ENCODE peak calls at places on chromosomes 16 and 17, in eight cellular contexts. X, L, I, N, O, A, Y and U are unnamed samples.

GRCh38 chr16:22814330-22815105 is 556 bp downstream of the HS3ST2 start:
- DNase-seq in I (no peak), A (no peak), Y (no peak), L (no peak), O (no peak), N (no peak), X (no peak), U (no peak)

GRCh38 chr16:72722552-72722951 is 325.4 kb downstream of the ZFHX3 start:
- DNase-seq in O (no peak), L (no peak), X (no peak), I (no peak), N (no peak), Y (no peak), A (no peak), U (no peak)

GRCh38 chr17:32482568-32483320 is 4.0 kb upstream of the CDK5R1 start:
- DNase-seq in A (peak; percentile 63), X (no peak), N (no peak), O (no peak), I (no peak), Y (no peak), L (no peak), U (peak; percentile 29)

GRCh38 chr16:1379054-1379862 is 27.5 kb downstream of the GNPTG start:
- DNase-seq in A (peak; percentile 73), X (peak; percentile 75), Y (peak; percentile 76), N (peak; percentile 55), O (peak; percentile 76), I (peak; percentile 57), L (peak; percentile 65), U (peak; percentile 76)

GRCh38 chr16:4538067-4538385 is 547 bp downstream of the CDIP1 start:
- DNase-seq in N (no peak), I (no peak), A (no peak), X (no peak), Y (no peak), L (no peak), O (no peak), U (no peak)

GRCh38 chr17:58277726-58278595 is 2.8 kb downstream of the MPO start:
- DNase-seq in A (no peak), Y (no peak), O (no peak), L (no peak), N (no peak), I (no peak), X (no peak), U (no peak)

GRCh38 chr17:40177275-40177874 is at the start of gene RAPGEFL1:
- DNase-seq in Y (peak; percentile 87), X (peak; percentile 79), O (peak; percentile 68), N (peak; percentile 77), L (peak; percentile 67), I (peak; percentile 58), A (no peak), U (peak; percentile 72)

GRCh38 chr16:53817117-53817516 is 113.2 kb downstream of the FTO start:
- DNase-seq in N (no peak), Y (no peak), A (no peak), I (no peak), X (no peak), O (peak; percentile 90), L (peak; percentile 98), U (peak; percentile 96)

GRCh38 chr16:3131755-3132377 is 3.0 kb upstream of the ZNF213 start:
- DNase-seq in X (no peak), I (no peak), N (no peak), Y (peak; percentile 48), L (peak; percentile 25), A (peak; percentile 57), O (no peak), U (peak; percentile 40)

GRCh38 chr16:49921791-49922456 is 66.0 kb upstream of the ZNF423 start:
- DNase-seq in O (peak; percentile 7), N (peak; percentile 48), Y (peak; percentile 62), I (peak; percentile 24), L (peak; percentile 44), A (peak; percentile 58), X (peak; percentile 58), U (peak; percentile 17)

GRCh38 chr16:20901068-20901440 is 483 bp downstream of the LYRM1 start:
- DNase-seq in Y (no peak), N (no peak), O (no peak), L (no peak), X (no peak), A (no peak), I (no peak), U (peak; percentile 28)

GRCh38 chr16:67546761-67547422 is 15.4 kb upstream of the CTCF start:
- DNase-seq in Y (peak; percentile 88), O (peak; percentile 58), N (peak; percentile 64), L (peak; percentile 35), A (peak; percentile 90), X (peak; percentile 90), I (peak; percentile 48), U (peak; percentile 68)

GRCh38 chr16:89216315-89217137 is 977 bp upstream of the ZNF778 start:
- DNase-seq in Y (peak; percentile 82), L (peak; percentile 70), O (peak; percentile 61), A (peak; percentile 81), N (peak; percentile 82), X (peak; percentile 64), I (peak; percentile 69), U (peak; percentile 86)

GRCh38 chr17:65750166-65750565 is 188.7 kb upstream of the AXIN2 start:
- DNase-seq in O (no peak), X (no peak), N (no peak), Y (no peak), A (no peak), L (no peak), I (no peak), U (no peak)

GRCh38 chr16:10575506-10576130 is 4.8 kb downstream of the EMP2 start:
- DNase-seq in Y (no peak), A (no peak), X (no peak), I (no peak), L (peak; percentile 34), O (no peak), N (no peak), U (peak; percentile 69)

GRCh38 chr17:4808378-4808767 is 1.4 kb downstream of the PLD2 start:
- DNase-seq in Y (peak; percentile 80), O (no peak), A (no peak), N (peak; percentile 61), X (peak; percentile 56), L (no peak), I (no peak), U (no peak)

DNA sequence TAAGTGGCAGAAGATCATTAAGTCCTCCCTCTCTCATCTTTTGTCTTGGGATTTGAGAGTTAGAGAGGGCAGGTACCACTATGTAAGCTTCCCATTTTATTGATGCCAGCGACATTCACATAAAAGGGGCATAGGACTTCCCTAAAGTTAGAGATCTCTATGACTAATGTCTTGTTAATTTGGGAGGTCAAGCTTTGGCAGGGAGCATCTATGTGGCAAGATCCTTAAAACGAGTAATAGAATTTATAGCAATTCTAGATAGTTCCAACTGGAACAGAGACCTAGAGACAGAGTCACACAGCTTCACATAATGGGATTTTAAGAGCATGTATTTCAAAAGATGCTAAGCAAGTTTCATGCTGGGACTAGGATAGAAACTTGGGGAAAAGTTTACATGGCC is 308.0 kb downstream of the MAP2K6 start:
- DNase-seq in X (no peak), I (no peak), A (no peak), O (no peak), N (no peak), L (no peak), Y (no peak), U (no peak)
- TF ChIP-seq CTCF in X (no peak), I (no peak), A (no peak), O (no peak), N (no peak), L (no peak), Y (no peak), U (no peak)

GRCh38 chr17:21817791-21818364 is 125.6 kb downstream of the KCNJ18 start:
- DNase-seq in A (no peak), X (no peak), N (no peak), O (no peak), Y (no peak), L (no peak), I (no peak), U (no peak)

GRCh38 chr17:21815352-21816063 is 123.2 kb downstream of the KCNJ18 start:
- DNase-seq in L (no peak), N (no peak), Y (no peak), X (no peak), I (no peak), O (no peak), A (no peak), U (no peak)

GRCh38 chr17:21816592-21817567 is 124.6 kb downstream of the KCNJ18 start:
- DNase-seq in L (no peak), O (no peak), Y (no peak), I (no peak), A (no peak), N (no peak), X (no peak), U (no peak)

GRCh38 chr17:21814776-21815175 is 122.5 kb downstream of the KCNJ18 start:
- DNase-seq in X (no peak), N (no peak), O (no peak), Y (no peak), I (no peak), L (no peak), A (no peak), U (no peak)
- H3K4me3 ChIP-seq in X (no peak overlapping the region), N (no peak overlapping the region), O (no peak overlapping the region), Y (no peak overlapping the region), I (no peak overlapping the region), L (no peak overlapping the region), A (no peak overlapping the region), U (no peak overlapping the region)

GRCh38 chr17:74085434-74085833 is 118.0 kb upstream of the RPL38 start:
- DNase-seq in O (no peak), Y (no peak), N (no peak), X (no peak), L (no peak), A (peak; percentile 32), I (no peak), U (no peak)
- TF ChIP-seq CTCF in O (no peak), Y (no peak), N (no peak), X (no peak), L (peak; percentile 17), A (peak; percentile 77), I (no peak), U (no peak)

GRCh38 chr16:27268376-27269299 is at the start of gene NSMCE1:
- DNase-seq in L (peak; percentile 93), X (peak; percentile 96), I (peak; percentile 97), Y (peak; percentile 99), O (peak; percentile 96), N (peak; percentile 97), A (peak; percentile 98), U (peak; percentile 97)

GRCh38 chr16:27272076-27272475 is 3.5 kb upstream of the NSMCE1 start:
- DNase-seq in A (no peak), L (no peak), X (no peak), I (no peak), N (no peak), O (no peak), Y (no peak), U (no peak)

GRCh38 chr16:27267037-27267677 is 1.4 kb downstream of the NSMCE1 start:
- DNase-seq in L (no peak), A (peak; percentile 64), I (no peak), Y (no peak), N (no peak), X (no peak), O (no peak), U (no peak)

GRCh38 chr16:27270389-27270788 is 1.8 kb upstream of the NSMCE1 start:
- DNase-seq in I (no peak), X (no peak), A (no peak), Y (no peak), O (no peak), N (no peak), L (no peak), U (no peak)

GRCh38 chr16:27269300-27270150 is 953 bp upstream of the NSMCE1 start:
- DNase-seq in X (no peak), I (no peak), L (no peak), O (no peak), Y (no peak), A (no peak), N (no peak), U (no peak)
- H3K4me3 ChIP-seq in X (peak overlapping the region; percentile 39), I (peak overlapping the region; percentile 71), L (peak overlapping the region; percentile 99), O (peak overlapping the region; percentile 96), Y (peak overlapping the region; percentile 86), A (peak overlapping the region; percentile 84), N (peak overlapping the region; percentile 92), U (peak overlapping the region; percentile 84)